ENCODE peak calls at places on chromosomes 5 and 9, in nine cellular contexts. X, R, F, I, H, A, T, J and S are unnamed samples.

GRCh38 chr5:148794275-148794674 is 32.1 kb upstream of the ADRB2 start:
- DNase-seq in T (no peak), A (no peak), R (no peak), J (no peak), F (no peak), X (no peak), H (no peak), I (no peak), S (no peak)

GRCh38 chr9:137433349-137433915 is 7.7 kb downstream of the ENTPD8 start:
- DNase-seq in J (no peak), X (no peak), R (no peak), F (no peak), T (no peak), I (peak), A (no peak), H (no peak), S (no peak)

GRCh38 chr5:16736158-16736994 is 119.6 kb upstream of the RETREG1 start:
- DNase-seq in A (no peak), R (no peak), T (no peak), X (peak), F (peak), J (no peak), I (no peak), H (peak), S (no peak)

GRCh38 chr5:77449277-77449676 is 42.8 kb downstream of the WDR41 start:
- DNase-seq in I (no peak), F (no peak), J (peak), A (no peak), R (no peak), H (no peak), X (no peak), T (no peak), S (no peak)

GRCh38 chr9:17291766-17292165 is 156.9 kb downstream of the CNTLN start:
- DNase-seq in R (no peak), J (no peak), X (no peak), F (no peak), T (no peak), I (no peak), H (peak), A (no peak), S (no peak)

GRCh38 chr5:73303139-73304079 is 130.4 kb downstream of the TMEM174 start:
- DNase-seq in R (no peak), J (no peak), F (peak), I (no peak), A (no peak), T (no peak), H (no peak), X (no peak), S (no peak)

GRCh38 chr9:12815895-12816294 is 41.1 kb downstream of the LURAP1L start:
- DNase-seq in I (no peak), H (no peak), X (peak), R (no peak), F (no peak), A (no peak), T (no peak), J (no peak), S (no peak)

GRCh38 chr9:96553070-96553469 is 66.6 kb downstream of the CDC14B start:
- DNase-seq in T (no peak), I (no peak), R (no peak), J (no peak), F (no peak), H (peak), X (no peak), A (no peak), S (no peak)

GRCh38 chr5:1633605-1634336 is 110.0 kb upstream of the LPCAT1 start:
- DNase-seq in A (peak), F (peak), J (peak), T (peak), I (peak), H (no peak), X (peak), R (peak), S (no peak)

GRCh38 chr5:154520861-154521453 is 42.9 kb upstream of the HAND1 start:
- DNase-seq in I (no peak), J (no peak), X (peak), F (peak), A (no peak), R (peak), T (no peak), H (no peak), S (no peak)

GRCh38 chr5:85512896-85513295 is 1104.8 kb upstream of the COX7C start:
- DNase-seq in H (no peak), I (peak), F (no peak), J (no peak), X (no peak), R (no peak), T (no peak), A (no peak), S (no peak)

GRCh38 chr9:127116088-127116726 is 6.2 kb downstream of the ANGPTL2 start:
- DNase-seq in F (no peak), A (no peak), H (no peak), X (no peak), T (no peak), J (no peak), R (no peak), I (no peak), S (no peak)

GRCh38 chr5:38445374-38446028 is 110.9 kb downstream of the LIFR start:
- DNase-seq in H (no peak), A (no peak), X (peak), J (no peak), I (peak), R (no peak), F (no peak), T (no peak), S (no peak)

GRCh38 chr9:3451956-3452355 is 73.8 kb downstream of the RFX3 start:
- DNase-seq in X (no peak), A (no peak), F (no peak), T (no peak), H (no peak), I (no peak), J (no peak), R (no peak), S (no peak)

GRCh38 chr9:107024193-107024592 is 161.2 kb downstream of the ZNF462 start:
- DNase-seq in X (no peak), J (no peak), R (peak), H (no peak), I (no peak), T (no peak), A (no peak), F (no peak), S (no peak)

GRCh38 chr9:33225319-33226152 is 14.4 kb upstream of the SPINK4 start:
- DNase-seq in H (peak), I (no peak), A (no peak), T (peak), J (peak), F (no peak), R (peak), X (peak), S (peak)